ENCODE peak calls at places on chromosomes 1 and 21, in seven cellular contexts. Z is stimulated activated CD4-positive, alpha-beta T cell treated with anti-CD3 and anti-CD28 coated beads, TNF-alpha, amount 100 ng/mL, for 1 hour; L is fibroblast of the aortic adventitia; N is MCF 10A; P is smooth muscle cell of the brain vasculature; H is A549; E is coronary artery. A is an unnamed sample.

GRCh38 chr1:29259802-29260441 is 23.6 kb downstream of the PTPRU start:
- DNase-seq in Z (peak; percentile 40), L (peak; percentile 10), N (no peak), P (no peak), H (no peak), E (no peak), A (no peak)

GRCh38 chr1:44035726-44036408 is 4.6 kb upstream of the SLC6A9 start:
- DNase-seq in Z (no peak), L (peak; percentile 53), N (no peak), P (no peak), H (no peak), E (peak; percentile 73), A (no peak)

GRCh38 chr1:46198026-46198826 is at the start of gene POMGNT1:
- DNase-seq in Z (peak; percentile 74), L (peak; percentile 37), N (peak; percentile 73), P (no peak), H (peak; percentile 73), E (no peak), A (no peak)

GRCh38 chr1:58398714-58399113 is 147.8 kb downstream of the OMA1 start:
- DNase-seq in Z (no peak), L (no peak), N (no peak), P (no peak), H (no peak), E (no peak), A (no peak)

GRCh38 chr1:2228684-2229031 is 539 bp downstream of the SKI start:
- DNase-seq in Z (no peak), L (no peak), N (no peak), P (no peak), H (no peak), E (no peak), A (no peak)

GRCh38 chr1:13461977-13462376 is 51.7 kb downstream of the PRAMEF20 start:
- DNase-seq in Z (no peak), L (peak; percentile 2), N (peak; percentile 21), P (no peak), H (no peak), E (no peak), A (no peak)

GRCh38 chr21:31447477-31447876 is 103.4 kb upstream of the TIAM1 start:
- DNase-seq in Z (no peak), L (peak; percentile 2), N (peak; percentile 3), P (no peak), H (no peak), E (no peak), A (no peak)

GRCh38 chr21:45383111-45383614 is 21.8 kb upstream of the COL18A1 start:
- DNase-seq in Z (no peak), L (no peak), N (no peak), P (no peak), H (no peak), E (no peak), A (no peak)

GRCh38 chr21:43911015-43911934 is 46.3 kb downstream of the AGPAT3 start:
- DNase-seq in Z (no peak), L (no peak), N (no peak), P (no peak), H (no peak), E (no peak), A (no peak)

GRCh38 chr1:201693019-201693372 is 136.0 kb upstream of the IPO9 start:
- DNase-seq in Z (no peak), L (no peak), N (no peak), P (no peak), H (no peak), E (no peak), A (no peak)

GRCh38 chr1:38730511-38731397 is 128.8 kb downstream of the RRAGC start:
- DNase-seq in Z (no peak), L (peak; percentile 2), N (peak; percentile 89), P (no peak), H (no peak), E (no peak), A (no peak)

GRCh38 chr1:37332126-37332525 is 142.3 kb upstream of the ZC3H12A start:
- DNase-seq in Z (no peak), L (no peak), N (no peak), P (no peak), H (no peak), E (no peak), A (no peak)

GRCh38 chr1:223515416-223515815 is 122.2 kb downstream of the CCDC185 start:
- DNase-seq in Z (no peak), L (no peak), N (no peak), P (no peak), H (no peak), E (no peak), A (no peak)

GRCh38 chr1:97999320-97999719 is 78.5 kb upstream of the DPYD start:
- DNase-seq in Z (no peak), L (peak; percentile 92), N (no peak), P (no peak), H (no peak), E (no peak), A (no peak)

GRCh38 chr1:100989306-100990077 is 36.1 kb downstream of the DPH5 start:
- DNase-seq in Z (no peak), L (peak; percentile 80), N (peak; percentile 45), P (peak; percentile 12), H (no peak), E (no peak), A (no peak)

GRCh38 chr1:200958597-200958996 is 63.9 kb downstream of the INAVA start:
- DNase-seq in Z (no peak), L (no peak), N (no peak), P (no peak), H (no peak), E (peak; percentile 11), A (no peak)

GRCh38 chr1:208149776-208150514 is 94.2 kb downstream of the PLXNA2 start:
- DNase-seq in Z (no peak), L (no peak), N (no peak), P (no peak), H (no peak), E (no peak), A (no peak)